ENCODE peak calls at places on chromosomes 11 and 22, in four cellular contexts. P is A549, J is HepG2, G is K562. Y is an unnamed sample.
A peak's percentile ranks its signal among the peaks of the same experiment; 100 is the strongest.

GRCh38 chr22:43226368-43226979 is 39.5 kb upstream of the TTLL12 start:
- DNase-seq in J (peak; percentile 23), P (no peak), G (peak; percentile 35), Y (peak; percentile 22)

GRCh38 chr11:68038226-68038717 is 553 bp upstream of the TCIRG1 start:
- DNase-seq in P (no peak), J (peak; percentile 93), G (peak; percentile 60), Y (no peak)

GRCh38 chr11:10293423-10294288 is at the start of gene SBF2:
- DNase-seq in J (peak; percentile 69), P (peak; percentile 89), G (peak; percentile 91), Y (peak; percentile 96)

GRCh38 chr11:113885897-113886296 is 10.5 kb upstream of the USP28 start:
- DNase-seq in P (no peak), J (no peak), G (no peak), Y (no peak)

GRCh38 chr11:19018901-19019300 is 41.6 kb downstream of the MRGPRX2 start:
- DNase-seq in J (peak; percentile 12), G (no peak), P (no peak), Y (no peak)

GRCh38 chr11:62981743-62982142 is 3.0 kb downstream of the SLC22A6 start:
- DNase-seq in P (no peak), G (no peak), J (no peak), Y (no peak)

GRCh38 chr11:29448246-29448877 is 568.5 kb downstream of the KCNA4 start:
- DNase-seq in G (no peak), J (no peak), P (peak; percentile 13), Y (peak; percentile 25)

GRCh38 chr11:94586546-94586945 is 19.4 kb downstream of the PIWIL4 start:
- DNase-seq in J (no peak), G (no peak), P (no peak), Y (no peak)

GRCh38 chr22:30325724-30326703 is 727 bp downstream of the TBC1D10A start:
- DNase-seq in G (peak; percentile 82), P (no peak), J (no peak), Y (no peak)

GRCh38 chr11:13301522-13301921 is 23.9 kb downstream of the BMAL1 start:
- DNase-seq in J (no peak), G (no peak), P (no peak), Y (no peak)
- TF ChIP-seq BHLHE40 in J (no peak), G (no peak), P (no peak), Y (no peak)

GRCh38 chr22:46055176-46055850 is 78.4 kb upstream of the WNT7B start:
- DNase-seq in G (no peak), J (no peak), P (no peak), Y (no peak)
- TF ChIP-seq MAFK in G (no peak), J (no peak), P (no peak), Y (no peak)

GRCh38 chr11:102253018-102253775 is 64.1 kb upstream of the BIRC3 start:
- DNase-seq in J (no peak), G (no peak), P (no peak), Y (no peak)

GRCh38 chr11:102260241-102260640 is 57.0 kb upstream of the BIRC3 start:
- DNase-seq in J (no peak), P (no peak), G (no peak), Y (no peak)

GRCh38 chr11:102254047-102254446 is 63.2 kb upstream of the BIRC3 start:
- DNase-seq in P (peak; percentile 21), G (peak; percentile 32), J (no peak), Y (no peak)

GRCh38 chr11:102252339-102252891 is 64.9 kb upstream of the BIRC3 start:
- DNase-seq in P (no peak), G (no peak), J (no peak), Y (peak; percentile 73)

GRCh38 chr11:102256251-102256650 is 61.0 kb upstream of the BIRC3 start:
- DNase-seq in J (no peak), P (no peak), G (no peak), Y (peak; percentile 79)
- TF ChIP-seq BHLHE40 in J (no peak), P (no peak), G (peak; percentile 16), Y (peak; percentile 89)

GRCh38 chr11:44814881-44815592 is 88.3 kb downstream of the TSPAN18 start:
- DNase-seq in P (no peak), G (no peak), J (no peak), Y (peak; percentile 35)

GRCh38 chr11:44813401-44813800 is 86.6 kb downstream of the TSPAN18 start:
- DNase-seq in J (no peak), G (no peak), P (no peak), Y (no peak)

GRCh38 chr11:44812971-44813370 is 86.2 kb downstream of the TSPAN18 start:
- DNase-seq in P (no peak), G (no peak), J (no peak), Y (no peak)

GRCh38 chr11:44809283-44809682 is 82.5 kb downstream of the TSPAN18 start:
- DNase-seq in P (no peak), G (no peak), J (no peak), Y (no peak)

GRCh38 chr11:44811841-44812448 is 85.2 kb downstream of the TSPAN18 start:
- DNase-seq in P (no peak), J (no peak), G (no peak), Y (no peak)
- TF ChIP-seq MAFK in P (no peak), J (no peak), G (no peak), Y (no peak)